ENCODE peak calls at places on chromosomes 16 and 17, in seven cellular contexts. J, P, L, T, Z, K and N are unnamed samples. For H3K79me1, the result is how much of the 10 kb centered on the place peaks cover.

GRCh38 chr17:35865412-35866355 is 3.0 kb downstream of the HEATR9 start:
- DNase-seq in Z (no peak), L (peak), P (no peak), K (no peak), J (peak), T (no peak), N (no peak)

GRCh38 chr17:74994440-74994839 is 7.0 kb downstream of the CDR2L start:
- DNase-seq in Z (no peak), P (no peak), K (no peak), L (peak), T (no peak), J (peak), N (no peak)

GRCh38 chr16:78437352-78437968 is 338.0 kb downstream of the WWOX start:
- DNase-seq in T (peak), P (peak), Z (peak), K (no peak), J (peak), L (peak), N (no peak)

GRCh38 chr17:1197781-1198490 is 18.2 kb upstream of the ABR start:
- DNase-seq in L (peak), J (no peak), Z (no peak), K (no peak), T (no peak), P (no peak), N (no peak)

GRCh38 chr17:16466407-16466806 is 25.6 kb downstream of the LRRC75A start:
- DNase-seq in K (no peak), Z (no peak), T (no peak), J (no peak), P (no peak), L (no peak), N (no peak)

GRCh38 chr17:846901-847777 is 65.0 kb downstream of the MRM3 start:
- DNase-seq in J (peak), L (no peak), T (no peak), K (no peak), P (no peak), Z (no peak), N (no peak)

GRCh38 chr17:40535924-40536717 is 29.2 kb downstream of the CCR7 start:
- DNase-seq in K (no peak), T (no peak), J (no peak), P (no peak), L (peak), Z (no peak), N (no peak)

GRCh38 chr17:52134641-52135040 is 23.9 kb downstream of the CA10 start:
- DNase-seq in L (no peak), J (no peak), K (no peak), Z (no peak), P (no peak), T (no peak), N (no peak)

GRCh38 chr16:24988593-24989338 is 26.4 kb downstream of the ARHGAP17 start:
- DNase-seq in Z (no peak), L (peak), T (peak), J (peak), P (no peak), K (peak), N (no peak)

GRCh38 chr17:15343749-15344148 is 2.4 kb upstream of the TEKT3 start:
- DNase-seq in P (no peak), T (peak), K (peak), Z (no peak), J (peak), L (peak), N (no peak)

GRCh38 chr17:6591599-6592158 is 35.3 kb upstream of the PITPNM3 start:
- DNase-seq in L (peak), P (no peak), K (peak), Z (no peak), T (no peak), J (peak), N (no peak)

GRCh38 chr17:8753976-8754440 is 4.3 kb downstream of the SPDYE4 start:
- DNase-seq in Z (no peak), T (peak), L (peak), P (no peak), K (no peak), J (peak), N (no peak)

GRCh38 chr17:1629647-1630310 is 1.1 kb upstream of the SLC43A2 start:
- DNase-seq in T (peak), Z (peak), P (no peak), L (no peak), J (peak), K (peak), N (peak)

GRCh38 chr17:57869599-57870282 is 19.9 kb upstream of the MRPS23 start:
- DNase-seq in P (no peak), Z (no peak), L (peak), T (no peak), K (no peak), J (peak), N (peak)

GRCh38 chr17:7216242-7217112 is 3.2 kb downstream of the DLG4 start:
- DNase-seq in T (no peak), Z (no peak), L (no peak), J (no peak), K (no peak), P (no peak), N (no peak)

GRCh38 chr16:11410382-11411058 is 65.3 kb downstream of the RMI2 start:
- DNase-seq in L (no peak), K (no peak), J (no peak), T (no peak), Z (no peak), P (no peak), N (no peak)

GRCh38 chr16:77637939-77638338 is 84.4 kb upstream of the NUDT7 start:
- DNase-seq in P (no peak), L (no peak), T (no peak), Z (no peak), K (peak), J (no peak), N (no peak)

GRCh38 chr17:54891176-54891821 is 9.4 kb upstream of the TOM1L1 start:
- DNase-seq in Z (peak), P (peak), L (peak), T (peak), J (peak), K (no peak), N (peak)

GRCh38 chr16:10579965-10580918 is at the start of gene EMP2:
- DNase-seq in L (peak), Z (peak), T (peak), J (peak), P (peak), K (peak), N (peak)

GRCh38 chr17:53499277-53499676 is 323.4 kb upstream of the KIF2B start:
- DNase-seq in K (no peak), L (peak), T (no peak), Z (no peak), P (no peak), J (no peak), N (no peak)

GRCh38 chr17:81991684-81992513 is 14.5 kb downstream of the ASPSCR1 start:
- DNase-seq in Z (no peak), P (peak), K (peak), L (peak), J (peak), T (no peak), N (peak)

GRCh38 chr17:10745231-10745630 is 15.4 kb upstream of the TMEM220 start:
- DNase-seq in L (peak), P (no peak), Z (no peak), J (no peak), K (no peak), T (no peak), N (no peak)

GRCh38 chr16:89475144-89475543 is 15.2 kb downstream of the ANKRD11 start:
- DNase-seq in L (no peak), P (no peak), Z (no peak), J (no peak), T (peak), K (peak), N (no peak)

DNA sequence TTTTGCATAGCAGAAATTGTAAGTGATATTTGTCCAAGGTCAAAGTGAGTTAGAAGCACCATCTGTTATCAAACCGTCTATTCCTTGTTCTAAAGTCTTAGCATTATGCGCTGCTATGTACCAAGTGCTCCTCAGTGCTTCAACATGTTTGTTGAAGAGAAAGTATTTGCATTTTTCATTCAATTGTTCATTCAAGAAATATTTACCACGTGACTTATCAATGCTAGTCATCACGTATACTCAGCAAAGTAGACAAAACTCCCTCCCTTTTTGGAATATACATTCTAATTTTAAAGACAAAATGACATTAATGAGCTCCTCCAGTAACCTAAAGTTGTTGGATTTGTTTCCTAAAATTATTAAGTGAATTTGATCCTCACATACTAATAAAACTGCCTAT is 388.0 kb upstream of the CDH8 start:
- DNase-seq in Z (no peak), T (no peak), P (no peak), K (no peak), J (no peak), L (no peak), N (no peak)
- H2AK5ac ChIP-seq in Z (no peak), T (no peak), P (no peak), K (no peak), J (no peak), L (no peak), N (no peak)

GRCh38 chr17:73462830-73463229 is 151.0 kb upstream of the CDC42EP4 start:
- DNase-seq in T (no peak), J (no peak), Z (no peak), P (no peak), K (no peak), L (no peak), N (no peak)

GRCh38 chr17:73465130-73465529 is 153.3 kb upstream of the CDC42EP4 start:
- DNase-seq in K (no peak), Z (no peak), P (no peak), J (no peak), T (no peak), L (no peak), N (no peak)

GRCh38 chr17:73466704-73467433 is 155.1 kb upstream of the CDC42EP4 start:
- DNase-seq in T (no peak), L (no peak), Z (no peak), J (no peak), K (no peak), P (no peak), N (no peak)

GRCh38 chr17:73465851-73466250 is 154.1 kb upstream of the CDC42EP4 start:
- DNase-seq in K (no peak), T (no peak), J (no peak), L (no peak), P (no peak), Z (no peak), N (no peak)

GRCh38 chr17:73464447-73464846 is 152.6 kb upstream of the CDC42EP4 start:
- DNase-seq in T (no peak), P (no peak), K (no peak), Z (no peak), J (no peak), L (no peak), N (no peak)
- H3K79me1 ChIP-seq in T (under half), P (under half), K (under half), Z (under half), J (under half), L (under half), N (under half)

DNA sequence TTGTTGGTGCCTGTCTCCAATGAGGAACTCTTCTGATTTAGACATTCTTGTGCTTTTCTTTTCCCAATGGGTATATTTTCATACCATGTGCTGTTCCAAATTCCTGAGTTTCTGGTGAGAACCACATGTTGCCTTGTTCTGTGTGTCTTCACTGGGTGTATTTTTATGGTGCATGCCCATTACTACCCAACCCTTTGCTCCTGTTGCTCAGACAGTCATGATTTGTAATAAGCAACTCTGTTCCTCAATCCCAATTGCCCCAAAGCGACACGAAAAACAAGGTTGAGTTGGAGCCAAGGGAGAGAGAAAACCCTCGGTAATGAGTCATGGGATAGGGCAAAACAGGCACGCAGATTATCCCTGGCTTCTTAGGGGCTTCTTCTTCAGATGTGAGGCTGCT is 101.8 kb downstream of the ABCA8 start:
- DNase-seq in P (no peak), Z (no peak), K (no peak), T (no peak), L (no peak), J (no peak), N (no peak)
- H3K27ac ChIP-seq in P (no peak), Z (no peak), K (no peak), T (no peak), L (no peak), J (no peak), N (no peak)

DNA sequence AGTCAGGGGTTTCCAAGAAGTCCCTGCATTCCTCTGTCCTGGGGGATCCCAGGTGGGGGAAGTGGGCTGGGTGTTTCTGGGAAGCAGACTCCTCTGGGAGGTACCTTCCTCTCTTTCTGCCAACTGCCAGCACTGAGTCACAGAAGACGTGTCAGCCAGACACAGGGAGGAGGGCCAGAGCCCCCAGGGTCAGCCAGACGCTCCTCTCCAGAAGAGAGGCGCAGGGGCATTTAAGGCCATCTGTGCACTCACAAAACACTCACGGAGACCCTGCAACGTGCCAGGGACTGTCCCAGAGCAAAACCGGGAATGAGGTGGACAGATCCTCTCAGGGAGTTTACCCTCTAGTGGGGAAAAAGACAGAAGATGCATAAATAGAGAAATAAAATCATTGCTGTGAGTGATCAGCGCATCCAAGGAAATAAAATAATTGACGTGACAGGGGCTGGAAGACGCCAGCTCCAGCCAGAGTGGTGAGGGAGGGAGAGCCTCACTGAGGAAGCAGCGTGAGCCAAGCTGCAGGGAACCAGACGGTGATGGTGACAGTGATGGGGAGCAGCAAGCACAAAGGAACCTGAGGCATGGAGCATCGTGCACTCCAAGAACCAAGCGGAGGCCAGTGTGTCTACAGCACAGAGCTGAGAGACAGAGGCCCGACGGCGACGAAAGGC is 105.4 kb downstream of the ZNF423 start:
- DNase-seq in T (no peak), Z (no peak), P (no peak), L (peak), J (no peak), K (no peak), N (no peak)
- H2AK5ac ChIP-seq in T (peak), Z (no peak), P (peak), L (no peak), J (no peak), K (no peak), N (no peak)

GRCh38 chr16:7518158-7518557 is 185.5 kb downstream of the RBFOX1 start:
- DNase-seq in L (no peak), P (no peak), J (no peak), T (no peak), K (no peak), Z (no peak), N (no peak)

GRCh38 chr16:7524419-7524818 is 191.8 kb downstream of the RBFOX1 start:
- DNase-seq in J (no peak), T (peak), L (no peak), Z (no peak), P (no peak), K (no peak), N (no peak)

GRCh38 chr16:7526736-7527135 is 194.1 kb downstream of the RBFOX1 start:
- DNase-seq in L (no peak), P (no peak), T (peak), J (no peak), K (no peak), Z (no peak), N (no peak)

GRCh38 chr16:7521834-7522233 is 189.2 kb downstream of the RBFOX1 start:
- DNase-seq in P (no peak), L (no peak), T (no peak), J (no peak), K (no peak), Z (no peak), N (no peak)
- H3K79me1 ChIP-seq in P (under half), L (under half), T (under half), J (under half), K (under half), Z (under half), N (under half)

GRCh38 chr16:85458952-85459351 is 154.2 kb upstream of the GSE1 start:
- DNase-seq in Z (no peak), P (no peak), J (no peak), T (no peak), L (no peak), K (no peak), N (no peak)
- H3K27ac ChIP-seq in Z (no peak), P (no peak), J (no peak), T (no peak), L (no peak), K (no peak), N (no peak)

GRCh38 chr17:29514792-29515191 is 52.0 kb downstream of the ABHD15 start:
- DNase-seq in Z (no peak), J (peak), P (no peak), T (no peak), K (no peak), L (no peak), N (no peak)
- H2AK5ac ChIP-seq in Z (no peak), J (no peak), P (no peak), T (no peak), K (no peak), L (no peak), N (no peak)

GRCh38 chr16:84746875-84747274 is 47.1 kb downstream of the USP10 start:
- DNase-seq in Z (no peak), L (no peak), T (no peak), J (no peak), K (peak), P (no peak), N (no peak)
- H3K79me1 ChIP-seq in Z (under half), L (under half), T (under half), J (half or more), K (under half), P (under half), N (under half)

DNA sequence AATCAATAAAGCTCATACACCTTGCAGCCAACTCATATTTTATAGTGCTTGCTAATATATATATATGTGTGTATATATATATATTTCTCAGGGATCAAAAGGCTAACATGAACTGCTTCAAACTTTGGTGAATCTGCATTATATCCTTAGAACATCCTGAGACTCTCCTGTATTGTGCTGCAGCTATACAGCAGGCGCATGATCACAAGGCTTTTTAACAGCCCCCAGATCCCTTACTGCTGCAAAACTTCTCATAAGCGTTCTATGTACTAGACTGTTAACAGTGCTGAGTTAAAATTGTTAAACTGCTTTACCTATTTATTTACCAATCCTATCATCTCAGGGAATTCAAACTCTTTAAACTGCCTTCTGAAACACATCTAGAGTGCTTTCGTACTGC is 1.3 kb downstream of the GPATCH8 start:
- DNase-seq in K (no peak), L (peak), T (peak), P (no peak), J (peak), Z (no peak), N (no peak)
- H3K27ac ChIP-seq in K (no peak), L (peak), T (no peak), P (no peak), J (peak), Z (no peak), N (no peak)